ENCODE peak calls at places on chromosome 14, in nine cellular contexts. D is WERI-Rb-1, O is left lung, E is Panc1, H is tibial nerve, R is GM20000, X is nephron progenitor cell, N is neural progenitor cell, Z is WTC11. L is an unnamed sample.

GRCh38 chr14:105399441-105399775 is 1.1 kb downstream of the TEX22 start:
- DNase-seq in N (no peak), R (no peak), H (no peak), E (no peak), D (no peak), Z (no peak), O (no peak), X (no peak), L (no peak)

GRCh38 chr14:85010186-85010585 is 519.8 kb upstream of the FLRT2 start:
- DNase-seq in X (no peak), D (no peak), R (no peak), N (no peak), H (no peak), O (no peak), Z (no peak), E (no peak), L (no peak)

GRCh38 chr14:94328196-94328595 is 5.1 kb upstream of the SERPINA6 start:
- DNase-seq in D (no peak), O (no peak), E (no peak), H (no peak), R (no peak), Z (no peak), X (no peak), N (no peak), L (no peak)

GRCh38 chr14:23114669-23115491 is 4.2 kb downstream of the CEBPE start:
- DNase-seq in N (no peak), H (no peak), X (no peak), E (no peak), Z (no peak), O (peak), R (no peak), D (no peak), L (peak)

GRCh38 chr14:67137744-67138371 is 51.4 kb upstream of the GARIN2 start:
- DNase-seq in E (no peak), D (no peak), H (no peak), Z (no peak), O (no peak), N (no peak), R (peak), X (no peak), L (no peak)

GRCh38 chr14:26286066-26286791 is 311.6 kb downstream of the NOVA1 start:
- DNase-seq in O (no peak), X (no peak), R (no peak), N (no peak), H (no peak), D (no peak), Z (no peak), E (no peak), L (no peak)

GRCh38 chr14:91065266-91065665 is 4.8 kb upstream of the RPS6KA5 start:
- DNase-seq in H (no peak), O (no peak), Z (no peak), N (no peak), E (no peak), R (no peak), D (no peak), X (no peak), L (no peak)

GRCh38 chr14:92093320-92093719 is 13.1 kb downstream of the ATXN3 start:
- DNase-seq in E (no peak), R (no peak), H (no peak), D (peak), O (no peak), X (no peak), N (peak), Z (no peak), L (no peak)

GRCh38 chr14:67999693-68000384 is 180.3 kb downstream of the RAD51B start:
- DNase-seq in Z (no peak), N (no peak), D (no peak), E (peak), X (no peak), H (no peak), R (no peak), O (no peak), L (no peak)

GRCh38 chr14:36441283-36441682 is 78.7 kb downstream of the NKX2-1 start:
- DNase-seq in N (peak), Z (no peak), O (no peak), D (no peak), H (no peak), X (no peak), E (no peak), R (no peak), L (no peak)

GRCh38 chr14:36438883-36439282 is 81.1 kb downstream of the NKX2-1 start:
- DNase-seq in O (no peak), D (no peak), R (no peak), Z (no peak), N (no peak), H (no peak), X (no peak), E (no peak), L (no peak)

GRCh38 chr14:22524784-22525161 is 64.3 kb downstream of the DAD1 start:
- DNase-seq in E (no peak), N (no peak), D (no peak), Z (no peak), X (no peak), O (no peak), R (no peak), H (no peak), L (no peak)

GRCh38 chr14:102249041-102249440 is 55.9 kb downstream of the MOK start:
- DNase-seq in X (no peak), N (no peak), Z (no peak), E (no peak), O (no peak), D (no peak), R (no peak), H (no peak), L (no peak)

GRCh38 chr14:104343690-104344640 is 205.6 kb downstream of the KIF26A start:
- DNase-seq in D (no peak), O (peak), R (no peak), H (no peak), N (peak), X (no peak), E (no peak), Z (peak), L (no peak)

GRCh38 chr14:85165091-85165490 is 364.9 kb upstream of the FLRT2 start:
- DNase-seq in E (no peak), Z (no peak), H (peak), R (no peak), X (no peak), O (no peak), D (no peak), N (no peak), L (no peak)

GRCh38 chr14:93006484-93007128 is 83.7 kb downstream of the CHGA start:
- DNase-seq in H (no peak), R (no peak), N (no peak), Z (no peak), X (no peak), D (no peak), O (no peak), E (no peak), L (no peak)

GRCh38 chr14:65961004-65961403 is 525.2 kb upstream of the CCDC196 start:
- DNase-seq in R (peak), H (no peak), O (no peak), Z (peak), D (peak), X (peak), E (peak), N (peak), L (no peak)

GRCh38 chr14:46818147-46818546 is 166.6 kb upstream of the RPL10L start:
- DNase-seq in D (no peak), O (no peak), Z (no peak), H (no peak), X (no peak), E (no peak), R (no peak), N (peak), L (no peak)

GRCh38 chr14:75861161-75861621 is 120.6 kb downstream of the TGFB3 start:
- DNase-seq in R (no peak), O (no peak), Z (no peak), D (no peak), X (no peak), N (no peak), H (no peak), E (no peak), L (no peak)

GRCh38 chr14:99259327-99259726 is 12.7 kb downstream of the BCL11B start:
- DNase-seq in R (no peak), E (no peak), Z (no peak), H (no peak), O (no peak), N (no peak), D (no peak), X (no peak), L (no peak)

GRCh38 chr14:99078426-99078825 is 193.6 kb downstream of the BCL11B start:
- DNase-seq in O (no peak), D (no peak), X (no peak), N (no peak), R (no peak), E (no peak), Z (no peak), H (no peak), L (no peak)

GRCh38 chr14:91303091-91303923 is 58.8 kb upstream of the GPR68 start:
- DNase-seq in X (peak), O (no peak), N (peak), H (no peak), E (no peak), Z (peak), D (peak), R (peak), L (no peak)

GRCh38 chr14:75648066-75648838 is 12.4 kb downstream of the ERG28 start:
- DNase-seq in H (peak), N (no peak), Z (no peak), O (peak), D (no peak), X (peak), E (peak), R (no peak), L (no peak)

GRCh38 chr14:88660056-88660455 is 97.2 kb downstream of the ZC3H14 start:
- DNase-seq in X (no peak), H (no peak), R (no peak), N (no peak), D (no peak), O (no peak), E (no peak), Z (no peak), L (no peak)

GRCh38 chr14:58690801-58691516 is 53.2 kb downstream of the DACT1 start:
- DNase-seq in E (no peak), X (no peak), H (peak), Z (no peak), N (no peak), D (no peak), R (no peak), O (peak), L (no peak)

GRCh38 chr14:61631044-61631692 is 64.1 kb upstream of the HIF1A start:
- DNase-seq in X (no peak), H (no peak), R (no peak), E (no peak), D (no peak), Z (no peak), N (no peak), O (no peak), L (no peak)

GRCh38 chr14:36976571-36977023 is 195.8 kb downstream of the SLC25A21 start:
- DNase-seq in R (no peak), Z (no peak), E (no peak), X (no peak), N (no peak), O (peak), D (no peak), H (no peak), L (no peak)

GRCh38 chr14:37466623-37467088 is 128.4 kb downstream of the FOXA1 start:
- DNase-seq in E (no peak), R (no peak), D (no peak), X (no peak), H (no peak), Z (no peak), O (no peak), N (no peak), L (no peak)

GRCh38 chr14:89973234-89973823 is 17.6 kb downstream of the TDP1 start:
- DNase-seq in N (peak), H (peak), R (peak), X (peak), O (peak), Z (peak), E (peak), D (peak), L (peak)

GRCh38 chr14:24270537-24271133 is 762 bp downstream of the RABGGTA start:
- DNase-seq in X (no peak), O (no peak), Z (no peak), E (no peak), R (no peak), N (no peak), H (no peak), D (no peak), L (no peak)

GRCh38 chr14:24418492-24418873 is 11.0 kb downstream of the CBLN3 start:
- DNase-seq in O (no peak), E (no peak), N (no peak), D (no peak), H (no peak), X (no peak), Z (no peak), R (no peak), L (no peak)

GRCh38 chr14:96424104-96424989 is 32.4 kb downstream of the AK7 start:
- DNase-seq in E (peak), N (peak), R (peak), X (no peak), H (peak), Z (no peak), O (peak), D (peak), L (no peak)

GRCh38 chr14:102496955-102497744 is 12.4 kb downstream of the ANKRD9 start:
- DNase-seq in O (no peak), E (no peak), D (no peak), N (no peak), H (no peak), R (no peak), X (no peak), Z (no peak), L (no peak)

GRCh38 chr14:21098134-21098891 is at the start of gene ZNF219:
- DNase-seq in Z (peak), X (peak), H (peak), N (peak), D (peak), E (no peak), O (peak), R (peak), L (no peak)

GRCh38 chr14:30521899-30522736 is 36.8 kb upstream of the G2E3 start:
- DNase-seq in D (no peak), R (peak), E (peak), Z (no peak), X (no peak), H (no peak), O (no peak), N (peak), L (no peak)

GRCh38 chr14:34496007-34496678 is 34.1 kb upstream of the SPTSSA start:
- DNase-seq in Z (no peak), H (peak), R (no peak), D (no peak), O (no peak), E (no peak), N (no peak), X (no peak), L (no peak)

GRCh38 chr14:34501997-34502396 is 37.5 kb downstream of the EAPP start:
- DNase-seq in X (no peak), Z (no peak), R (no peak), O (no peak), D (no peak), E (no peak), N (no peak), H (no peak), L (no peak)

GRCh38 chr14:34498684-34499412 is 36.8 kb upstream of the SPTSSA start:
- DNase-seq in N (peak), X (no peak), Z (no peak), O (no peak), H (no peak), R (peak), E (no peak), D (peak), L (no peak)

GRCh38 chr14:34501004-34501580 is 38.4 kb downstream of the EAPP start:
- DNase-seq in N (no peak), Z (no peak), D (no peak), O (no peak), X (no peak), E (no peak), H (no peak), R (no peak), L (no peak)

DNA sequence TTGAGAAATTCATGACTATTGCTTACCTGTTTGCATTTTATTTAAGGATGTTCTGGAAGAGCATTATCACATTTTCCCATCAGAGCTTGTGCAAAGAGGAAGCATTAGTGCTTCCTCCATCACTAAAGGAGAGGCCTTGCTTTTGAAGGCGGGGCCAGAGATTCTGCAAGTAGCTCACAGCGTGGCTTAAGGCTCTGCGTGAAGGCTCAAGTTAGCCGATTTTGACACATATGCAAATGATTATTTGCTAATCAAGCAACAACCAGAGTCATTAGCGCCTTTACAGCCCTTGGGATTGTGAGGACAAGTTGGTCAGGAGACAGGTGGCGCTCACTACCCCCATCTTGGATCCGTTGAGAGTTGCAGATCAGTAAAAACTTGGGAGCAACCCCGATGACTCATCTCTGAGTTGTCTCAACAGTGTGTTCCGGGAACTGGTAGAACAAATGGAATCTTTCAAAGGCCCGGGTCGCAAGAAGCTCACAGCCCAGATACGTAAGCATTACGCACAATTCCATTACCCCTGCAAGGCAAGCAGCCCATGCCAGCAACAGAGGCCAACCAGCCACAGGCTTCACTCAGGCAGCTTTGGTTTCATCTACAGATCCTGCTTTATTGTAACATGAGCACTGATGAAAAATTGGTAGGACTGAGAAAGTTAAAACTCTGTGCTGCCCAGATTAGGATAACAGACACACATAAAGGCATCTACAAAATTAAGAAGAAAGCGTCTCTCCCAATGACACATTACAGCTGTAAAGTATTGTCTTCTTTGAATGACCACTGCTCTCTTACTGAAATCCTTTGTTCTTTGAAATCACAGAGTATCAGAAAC is 34.9 kb upstream of the SPTSSA start:
- DNase-seq in X (peak), D (no peak), R (no peak), Z (peak), O (peak), H (peak), E (peak), N (peak), L (peak)
- TF ChIP-seq CTCF in X (no peak), D (no peak), R (no peak), Z (no peak), O (no peak), H (no peak), E (no peak), N (peak), L (no peak)

GRCh38 chr14:38761033-38761432 is 342.0 kb downstream of the SEC23A start:
- DNase-seq in R (no peak), Z (no peak), E (no peak), X (no peak), N (no peak), O (no peak), H (no peak), D (no peak), L (no peak)

GRCh38 chr14:38758661-38759060 is 344.4 kb downstream of the SEC23A start:
- DNase-seq in H (no peak), E (no peak), Z (no peak), O (no peak), X (no peak), D (no peak), R (no peak), N (no peak), L (no peak)

GRCh38 chr14:38762436-38762835 is 340.6 kb downstream of the SEC23A start:
- DNase-seq in X (no peak), Z (no peak), O (no peak), R (no peak), D (no peak), E (no peak), N (no peak), H (no peak), L (no peak)

DNA sequence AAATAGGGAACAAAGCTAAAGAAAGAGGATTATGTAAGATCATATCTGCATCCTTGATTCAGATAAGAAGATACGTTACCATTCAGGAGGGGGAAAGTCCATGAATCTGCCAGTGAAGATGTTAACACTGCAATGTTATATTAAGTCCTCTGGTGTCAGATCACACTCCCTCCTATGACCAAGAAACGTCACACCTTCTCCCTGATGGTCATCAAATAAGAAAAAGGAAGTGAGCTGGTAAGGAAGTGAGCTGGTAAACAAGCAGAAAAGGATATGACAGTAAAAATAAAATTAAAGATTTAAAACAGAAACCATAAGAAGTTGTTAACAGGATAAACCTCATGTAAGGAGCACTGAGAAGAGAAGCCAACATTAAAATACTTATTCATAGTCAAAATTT is 340.2 kb downstream of the SEC23A start:
- DNase-seq in N (no peak), R (no peak), E (no peak), X (no peak), D (no peak), H (no peak), Z (no peak), O (no peak), L (no peak)
- TF ChIP-seq CTCF in N (no peak), R (no peak), E (no peak), X (no peak), D (no peak), H (no peak), Z (no peak), O (no peak), L (no peak)

DNA sequence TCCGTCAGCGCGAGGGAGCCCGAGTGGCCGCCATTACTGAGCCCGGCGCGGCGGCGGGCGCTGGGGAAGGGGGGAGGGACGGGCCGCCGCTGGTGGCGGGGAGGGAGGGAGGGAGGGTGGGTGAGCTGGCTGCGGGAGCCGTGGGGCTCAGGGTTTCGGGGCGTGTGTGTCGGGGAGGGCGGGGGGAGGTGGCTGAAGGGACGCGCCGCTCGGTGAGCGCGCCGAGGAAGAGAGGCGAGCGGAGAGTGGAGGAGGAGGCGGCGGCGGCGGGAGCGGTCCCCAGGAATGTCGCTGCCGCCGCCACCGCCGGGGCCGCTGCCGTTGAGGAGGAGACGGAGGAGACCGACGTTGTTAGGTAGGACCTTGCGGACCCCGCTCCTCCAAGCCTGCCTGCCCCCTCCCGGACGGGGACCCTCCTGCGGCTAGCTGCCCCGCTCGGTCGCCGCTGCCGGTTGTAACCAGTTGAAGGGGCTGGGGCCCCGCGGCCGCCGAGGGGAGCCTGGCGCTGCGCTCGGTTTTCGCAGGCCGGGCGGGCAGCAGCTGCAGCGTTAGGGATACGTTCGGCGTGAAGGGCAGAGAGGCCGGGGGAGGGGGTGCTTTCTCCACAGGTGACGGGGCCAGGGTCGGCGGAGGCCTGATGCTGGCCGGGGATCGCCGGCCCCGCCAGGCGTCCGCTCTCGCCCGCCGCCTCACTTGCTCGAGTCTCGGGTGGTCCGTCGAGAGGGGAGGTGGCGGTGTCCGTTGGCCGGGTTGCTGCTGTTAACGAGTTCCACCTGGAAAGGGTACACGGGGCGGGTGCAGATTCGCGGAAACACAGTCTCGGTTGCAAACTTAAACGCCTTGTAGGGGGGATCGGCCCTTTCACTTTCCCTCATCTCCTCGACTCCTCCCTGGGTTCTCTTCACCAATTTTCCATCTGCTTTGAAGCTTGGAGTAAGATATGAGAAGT is at the start of gene ARHGAP5:
- DNase-seq in N (peak), E (no peak), H (no peak), D (no peak), O (no peak), X (peak), R (peak), Z (peak), L (peak)
- TF ChIP-seq CTCF in N (peak), E (no peak), H (no peak), D (peak), O (no peak), X (no peak), R (no peak), Z (no peak), L (no peak)

GRCh38 chr14:51533877-51534553 is 117.7 kb upstream of the FRMD6 start:
- DNase-seq in E (no peak), D (no peak), N (no peak), Z (no peak), H (no peak), X (no peak), R (no peak), O (no peak), L (no peak)
- TF ChIP-seq CTCF in E (no peak), D (no peak), N (no peak), Z (no peak), H (no peak), X (no peak), R (no peak), O (no peak), L (no peak)